ENCODE peak calls at places on chromosomes 7 and 10, in six cellular contexts. F is skeletal muscle cell, L is ELR, O is tibial artery, V is epithelial cell of proximal tubule, N is astrocyte. T is an unnamed sample.

GRCh38 chr10:49272251-49273081 is 26.5 kb upstream of the C10orf71 start:
- DNase-seq in O (no peak), F (peak), N (no peak), V (no peak), L (peak), T (peak)

GRCh38 chr7:73448609-73449008 is 15.0 kb downstream of the FZD9 start:
- DNase-seq in N (no peak), F (no peak), L (no peak), O (no peak), V (no peak), T (peak)

GRCh38 chr10:109933984-109934565 is 10.8 kb upstream of the XPNPEP1 start:
- DNase-seq in F (no peak), O (no peak), N (no peak), L (no peak), V (no peak), T (no peak)

GRCh38 chr7:140008755-140009610 is 53.8 kb downstream of the PARP12 start:
- DNase-seq in V (no peak), L (no peak), F (no peak), N (no peak), O (peak), T (no peak)

GRCh38 chr7:36300696-36301350 is 88.8 kb upstream of the ANLN start:
- DNase-seq in N (no peak), O (peak), V (no peak), F (no peak), L (peak), T (no peak)

GRCh38 chr10:50929670-50930069 is 44.2 kb upstream of the A1CF start:
- DNase-seq in V (no peak), L (peak), O (no peak), F (no peak), N (no peak), T (no peak)

GRCh38 chr10:72729528-72729927 is 37.6 kb downstream of the MCU start:
- DNase-seq in F (no peak), O (no peak), V (no peak), N (peak), L (peak), T (peak)

GRCh38 chr7:69433086-69433485 is 165.2 kb upstream of the AUTS2 start:
- DNase-seq in L (no peak), O (no peak), F (no peak), N (no peak), V (no peak), T (no peak)

GRCh38 chr10:24331457-24331856 is 122.5 kb downstream of the KIAA1217 start:
- DNase-seq in F (no peak), L (peak), N (peak), V (peak), O (no peak), T (peak)

GRCh38 chr10:50417906-50418697 is 166.8 kb upstream of the ASAH2 start:
- DNase-seq in F (no peak), N (peak), L (peak), O (peak), V (no peak), T (peak)

GRCh38 chr10:99396471-99396870 is 34.0 kb downstream of the GOT1 start:
- DNase-seq in N (peak), L (peak), O (no peak), V (no peak), F (peak), T (peak)

GRCh38 chr7:132049462-132050304 is 493.3 kb upstream of the PODXL start:
- DNase-seq in V (no peak), L (peak), N (no peak), F (no peak), O (no peak), T (peak)

GRCh38 chr7:30897770-30898169 is 13.9 kb upstream of the AQP1 start:
- DNase-seq in F (no peak), O (no peak), L (no peak), V (no peak), N (no peak), T (no peak)

GRCh38 chr7:151709141-151710038 is 167.5 kb downstream of the PRKAG2 start:
- DNase-seq in O (no peak), F (no peak), V (no peak), L (no peak), N (no peak), T (no peak)

GRCh38 chr7:140047197-140047596 is 15.6 kb downstream of the PARP12 start:
- DNase-seq in N (no peak), V (no peak), F (no peak), O (no peak), L (no peak), T (no peak)

GRCh38 chr10:74771054-74771453 is 55.3 kb upstream of the KAT6B start:
- DNase-seq in V (no peak), L (no peak), N (no peak), F (no peak), O (no peak), T (no peak)

GRCh38 chr10:124545756-124546369 is 84.2 kb downstream of the LHPP start:
- DNase-seq in N (no peak), L (no peak), O (no peak), V (no peak), F (no peak), T (no peak)